ENCODE peak calls at places on chromosomes 12 and 14, in five cellular contexts. H is HT1080; G is COR-L47; J is cardiac muscle cell; R is activated T-helper 9 cell treated with anti-CD3 and anti-CD28 coated beads, Interleukin-2, amount 50 U/mL, for 16 hours. T is an unnamed sample.

GRCh38 chr12:111758120-111758561 is 8.6 kb upstream of the ALDH2 start:
- DNase-seq in H (no peak), G (no peak), J (no peak), R (no peak), T (no peak)

GRCh38 chr12:88579572-88579940 is 715 bp downstream of the KITLG start:
- DNase-seq in H (peak), G (peak), J (peak), R (no peak), T (peak)

GRCh38 chr14:56474419-56475022 is 105.1 kb upstream of the TMEM260 start:
- DNase-seq in H (peak), G (peak), J (peak), R (no peak), T (peak)

GRCh38 chr14:99508896-99509629 is 27.9 kb downstream of the CCNK start:
- DNase-seq in H (no peak), G (no peak), J (no peak), R (no peak), T (no peak)

GRCh38 chr14:24070285-24071143 is 848 bp upstream of the CPNE6 start:
- DNase-seq in H (no peak), G (no peak), J (no peak), R (no peak), T (no peak)

GRCh38 chr12:115203661-115204060 is 519.7 kb upstream of the TBX3 start:
- DNase-seq in H (peak), G (no peak), J (peak), R (no peak), T (peak)

GRCh38 chr12:124109760-124110159 is 136.7 kb downstream of the ZNF664 start:
- DNase-seq in H (peak), G (no peak), J (peak), R (no peak), T (peak)

GRCh38 chr14:74109369-74109768 is 24.6 kb downstream of the LIN52 start:
- DNase-seq in H (no peak), G (no peak), J (no peak), R (no peak), T (no peak)

GRCh38 chr12:123478762-123479161 is 20.8 kb downstream of the SNRNP35 start:
- DNase-seq in H (peak), G (no peak), J (peak), R (no peak), T (no peak)